ENCODE peak calls at places on chromosomes 5 and 9, in four cellular contexts. J, B, X and V are unnamed samples.

GRCh38 chr9:109118802-109119438 is 827 bp downstream of the TMEM245 start:
- DNase-seq in X (no peak), B (no peak), J (no peak), V (no peak)

GRCh38 chr5:71996789-71997188 is 110.5 kb upstream of the MAP1B start:
- DNase-seq in B (no peak), X (no peak), J (no peak), V (no peak)

GRCh38 chr9:107744873-107745272 is 255.3 kb upstream of the KLF4 start:
- DNase-seq in J (no peak), X (no peak), B (no peak), V (no peak)

GRCh38 chr5:31962928-31963327 is 211.2 kb downstream of the GOLPH3 start:
- DNase-seq in B (no peak), X (no peak), J (no peak), V (no peak)

GRCh38 chr5:1659100-1660036 is 135.6 kb upstream of the LPCAT1 start:
- DNase-seq in B (no peak), X (no peak), J (no peak), V (no peak)

GRCh38 chr5:132010645-132011560 is 555 bp downstream of the ACSL6 start:
- DNase-seq in J (no peak), B (no peak), X (no peak), V (no peak)

GRCh38 chr9:22030101-22030598 is 21.0 kb upstream of the CDKN2B start:
- DNase-seq in B (peak), J (no peak), X (no peak), V (no peak)

GRCh38 chr9:13728121-13728520 is 448.6 kb upstream of the MPDZ start:
- DNase-seq in B (no peak), J (no peak), X (no peak), V (peak)

GRCh38 chr9:127763918-127764384 is 14.5 kb downstream of the SH2D3C start:
- DNase-seq in X (no peak), J (no peak), B (no peak), V (peak)

GRCh38 chr5:38396766-38397165 is 138.4 kb downstream of the EGFLAM start:
- DNase-seq in X (no peak), J (no peak), B (no peak), V (no peak)

GRCh38 chr9:97398999-97399758 is 12.7 kb upstream of the TDRD7 start:
- DNase-seq in B (peak), J (no peak), X (no peak), V (peak)

GRCh38 chr9:96256800-96257199 is 45.2 kb downstream of the HSD17B3 start:
- DNase-seq in J (no peak), X (no peak), B (no peak), V (no peak)

GRCh38 chr5:132022737-132023136 is 11.3 kb upstream of the ACSL6 start:
- DNase-seq in X (no peak), B (no peak), J (no peak), V (no peak)

GRCh38 chr5:14383923-14384322 is 197.7 kb upstream of the OTULINL start:
- DNase-seq in J (no peak), X (no peak), B (no peak), V (no peak)

GRCh38 chr9:135045264-135046155 is 42.0 kb upstream of the OLFM1 start:
- DNase-seq in X (peak), J (no peak), B (no peak), V (no peak)

GRCh38 chr9:6239048-6239461 is 23.4 kb downstream of the IL33 start:
- DNase-seq in J (no peak), X (no peak), B (no peak), V (no peak)

GRCh38 chr5:166720026-166720425 is 1571.4 kb upstream of the WWC1 start:
- DNase-seq in B (no peak), X (no peak), J (no peak), V (no peak)

GRCh38 chr9:3508531-3509374 is 17.0 kb downstream of the RFX3 start:
- DNase-seq in J (no peak), X (no peak), B (no peak), V (no peak)

GRCh38 chr9:130555968-130556367 is 23.4 kb upstream of the FUBP3 start:
- DNase-seq in J (no peak), B (no peak), X (no peak), V (no peak)

GRCh38 chr5:149363936-149364335 is 6.1 kb downstream of the PCYOX1L start:
- DNase-seq in J (no peak), X (no peak), B (no peak), V (no peak)

GRCh38 chr5:125486634-125487033 is 740.2 kb upstream of the ZNF608 start:
- DNase-seq in X (no peak), B (peak), J (no peak), V (no peak)

GRCh38 chr9:116905131-116905724 is 218.1 kb downstream of the TRIM32 start:
- DNase-seq in J (no peak), B (no peak), X (no peak), V (no peak)

GRCh38 chr5:5340206-5340729 is 82.2 kb upstream of the ICE1 start:
- DNase-seq in X (no peak), J (peak), B (peak), V (peak)

GRCh38 chr5:35436441-35437057 is 181.1 kb upstream of the SPEF2 start:
- DNase-seq in X (no peak), B (peak), J (no peak), V (no peak)

GRCh38 chr5:6606884-6607558 is 25.8 kb downstream of the NSUN2 start:
- DNase-seq in J (no peak), B (no peak), X (no peak), V (no peak)

GRCh38 chr9:36892279-36892678 is 141.8 kb downstream of the PAX5 start:
- DNase-seq in X (no peak), B (no peak), J (no peak), V (no peak)

DNA sequence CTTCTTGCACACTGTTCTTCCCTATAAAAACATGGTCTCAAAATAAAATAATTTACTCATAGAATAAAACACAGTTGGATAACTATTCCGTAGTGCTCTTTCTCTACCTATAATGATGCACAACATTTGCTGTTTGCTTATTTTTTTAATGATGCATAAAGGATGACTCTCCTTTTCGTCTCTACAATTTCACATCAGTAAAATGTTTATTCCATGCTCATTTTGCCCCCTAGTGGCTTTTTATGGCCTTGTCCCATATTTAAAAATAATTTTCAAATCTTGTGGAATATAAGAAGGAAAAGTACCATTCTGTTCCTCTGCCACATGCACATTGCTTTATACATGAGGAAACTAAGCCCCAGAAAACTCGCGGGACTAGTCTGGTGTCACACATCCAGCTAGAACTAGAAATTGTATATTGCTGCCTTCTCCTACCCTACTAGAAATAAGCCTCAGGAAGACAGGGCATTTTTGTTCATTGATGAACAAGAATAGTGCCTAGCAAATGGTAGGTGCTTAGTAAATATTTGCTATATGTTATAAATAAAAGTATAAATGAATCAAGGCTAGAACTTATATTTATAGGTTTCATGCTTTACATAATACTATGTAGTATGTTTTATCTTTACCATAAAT is 12.7 kb downstream of the KCTD16 start:
- DNase-seq in X (no peak), J (no peak), B (peak), V (no peak)
- TF ChIP-seq CTCF in X (peak), J (peak), B (peak), V (peak)

DNA sequence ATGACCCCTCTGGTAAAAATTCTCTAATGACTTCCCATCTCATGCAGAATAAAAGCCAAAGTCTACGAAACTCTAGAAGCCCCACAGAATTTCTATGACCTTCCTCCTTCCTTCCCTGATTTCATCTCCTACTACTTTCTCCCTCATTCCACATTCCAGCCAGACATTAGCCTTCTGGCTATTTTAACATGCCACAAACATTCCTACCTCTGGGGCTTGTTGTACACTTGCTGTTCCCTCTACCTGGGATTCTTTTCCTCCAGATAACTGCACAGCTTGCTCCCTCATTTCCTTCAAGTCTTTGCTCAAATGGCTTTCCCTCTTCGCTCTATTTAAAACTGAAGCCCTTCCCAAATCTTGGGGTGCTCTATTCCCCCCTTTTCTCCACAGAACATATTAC is 60.1 kb downstream of the FBXW11 start:
- DNase-seq in X (no peak), B (peak), J (no peak), V (no peak)
- TF ChIP-seq CTCF in X (no peak), B (peak), J (peak), V (no peak)

DNA sequence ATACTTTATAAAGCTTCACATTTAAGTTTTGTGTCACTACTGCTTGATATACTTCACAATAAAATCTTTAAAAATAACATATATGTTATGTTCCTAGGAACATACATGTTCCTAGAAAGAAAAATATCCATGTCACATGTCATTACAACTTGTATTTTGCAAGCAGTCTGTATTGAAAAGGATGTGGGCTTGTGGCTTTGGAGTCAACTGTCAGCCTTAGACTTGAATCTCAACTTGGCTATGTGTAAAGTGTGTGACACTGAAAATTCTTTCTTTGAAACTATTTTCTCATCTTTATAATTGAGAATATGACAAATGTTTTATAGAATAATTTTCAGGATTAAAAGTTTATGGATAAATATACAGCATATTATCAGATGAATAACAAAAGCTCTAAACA is 273.1 kb downstream of the KIAA0825 start:
- DNase-seq in X (no peak), J (no peak), B (no peak), V (no peak)
- TF ChIP-seq CTCF in X (no peak), J (no peak), B (no peak), V (no peak)

GRCh38 chr5:151684690-151685361 is 1.9 kb downstream of the SPARC start:
- DNase-seq in X (no peak), J (peak), B (peak), V (peak)
- TF ChIP-seq CTCF in X (no peak), J (peak), B (peak), V (peak)

DNA sequence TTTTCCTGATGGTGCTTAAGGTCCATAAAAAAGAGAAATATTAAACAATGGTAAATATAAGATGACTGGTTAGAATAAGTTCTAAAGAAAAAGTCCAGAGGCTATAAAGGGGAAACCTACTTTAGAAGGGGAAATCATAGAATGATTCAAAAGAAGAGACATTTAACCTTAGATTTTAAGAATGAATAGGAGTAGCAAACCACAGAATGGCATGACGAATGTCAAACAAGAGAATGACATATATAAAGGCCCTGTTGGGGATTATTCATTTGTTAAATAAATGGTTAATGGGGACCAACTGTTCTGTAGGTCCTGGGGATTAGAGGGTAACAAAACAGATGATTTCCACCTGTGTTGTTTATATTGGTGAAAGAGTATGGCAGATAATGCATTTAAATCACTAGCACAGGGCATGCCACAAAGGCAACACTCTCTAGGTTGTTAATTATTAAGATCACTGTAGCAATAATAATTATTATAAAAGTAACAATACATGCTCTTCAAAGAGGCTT is 495.2 kb upstream of the GRIA1 start:
- DNase-seq in J (no peak), X (no peak), B (no peak), V (no peak)
- TF ChIP-seq CTCF in J (no peak), X (no peak), B (no peak), V (no peak)

GRCh38 chr9:121985792-121986494 is 107.2 kb downstream of the TTLL11 start:
- DNase-seq in X (no peak), B (no peak), J (no peak), V (no peak)
- TF ChIP-seq CTCF in X (no peak), B (peak), J (peak), V (no peak)

DNA sequence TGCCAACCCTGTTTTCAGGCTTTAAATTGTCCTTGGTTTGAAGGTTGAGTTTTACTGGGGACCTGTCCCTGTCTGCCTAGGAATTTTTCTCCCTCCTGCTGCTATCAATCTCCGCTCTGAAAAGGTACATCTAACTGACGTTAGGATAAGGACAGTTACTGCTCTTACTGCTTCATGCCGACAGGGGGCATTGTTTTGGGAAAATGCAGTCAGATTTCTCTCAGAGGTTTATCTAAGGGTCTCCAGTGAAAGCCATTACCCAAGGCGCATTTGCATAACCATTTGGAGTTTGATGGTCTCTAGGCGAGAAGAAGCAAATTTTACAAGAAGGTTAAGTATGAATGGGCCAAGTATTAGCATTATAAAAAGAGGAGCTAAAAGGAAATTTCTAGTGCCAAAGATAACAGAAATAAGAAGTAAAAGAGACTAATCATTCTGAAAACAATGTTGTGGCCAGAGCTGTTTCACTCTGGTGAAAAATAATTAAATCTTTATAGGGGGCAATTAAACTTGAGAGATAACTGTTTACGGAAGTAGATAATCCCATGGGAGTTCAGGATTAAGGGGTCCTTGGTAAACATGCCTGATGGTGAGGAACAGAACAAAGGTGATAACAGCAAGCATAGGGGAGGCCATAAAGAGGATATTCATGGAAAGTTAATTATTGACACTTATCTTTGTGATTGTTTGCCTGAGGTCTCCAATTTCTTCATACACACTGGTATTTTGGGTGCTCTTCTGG is 605.0 kb downstream of the MTRR start:
- DNase-seq in J (no peak), X (no peak), B (no peak), V (no peak)
- TF ChIP-seq CTCF in J (no peak), X (no peak), B (peak), V (no peak)

DNA sequence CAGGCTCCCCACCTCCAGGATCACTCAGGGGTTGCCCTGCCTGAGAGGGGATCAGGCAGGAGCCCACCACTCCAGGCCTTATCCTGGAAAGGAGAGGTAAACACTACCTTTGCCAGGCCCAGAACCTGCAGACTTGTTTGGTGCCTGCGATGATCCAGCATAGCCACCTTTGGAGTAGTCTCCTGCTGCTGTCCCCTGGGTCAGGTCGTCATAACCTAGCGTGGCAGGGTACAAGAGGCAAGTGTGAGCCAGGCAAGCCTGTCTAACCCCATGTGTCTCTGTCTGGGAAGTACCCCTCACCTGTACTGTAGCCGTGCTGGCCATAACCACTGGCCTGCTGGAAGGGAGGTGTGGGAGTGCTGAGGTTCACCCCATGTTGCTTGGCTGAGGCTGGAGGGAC is 106.1 kb downstream of the UBE2R2 start:
- DNase-seq in J (no peak), X (no peak), B (no peak), V (no peak)
- TF ChIP-seq CTCF in J (no peak), X (no peak), B (no peak), V (no peak)

GRCh38 chr5:139513852-139514485 is 31.4 kb upstream of the STING1 start:
- DNase-seq in J (no peak), X (no peak), B (no peak), V (no peak)
- TF ChIP-seq CTCF in J (no peak), X (no peak), B (peak), V (peak)